ENCODE peak calls at places on chromosome 9, in ten cellular contexts. D, N, Q, Z, B, F, K, V, R and L are unnamed samples.

GRCh38 chr9:69036319-69036718 is 767 bp downstream of the FXN start:
- DNase-seq in D (no peak), N (peak; percentile 6), Q (no peak), Z (no peak), B (no peak), F (no peak), K (no peak), V (no peak), R (no peak), L (no peak)

GRCh38 chr9:78685471-78685870 is 388.5 kb downstream of the PSAT1 start:
- DNase-seq in D (no peak), N (no peak), Q (no peak), Z (no peak), B (no peak), F (peak; percentile 26), K (peak; percentile 72), V (no peak), R (no peak), L (no peak)

GRCh38 chr9:127360829-127361228 is 36.1 kb upstream of the SLC2A8 start:
- DNase-seq in D (no peak), N (no peak), Q (no peak), Z (no peak), B (no peak), F (peak; percentile 9), K (peak; percentile 78), V (no peak), R (no peak), L (no peak)

GRCh38 chr9:7150153-7150890 is 392.5 kb downstream of the KDM4C start:
- DNase-seq in D (no peak), N (peak; percentile 10), Q (no peak), Z (no peak), B (peak; percentile 35), F (no peak), K (no peak), V (no peak), R (no peak), L (no peak)

GRCh38 chr9:111301195-111301594 is 28.8 kb downstream of the OR2K2 start:
- DNase-seq in D (no peak), N (no peak), Q (no peak), Z (no peak), B (no peak), F (peak; percentile 26), K (peak; percentile 8), V (no peak), R (no peak), L (no peak)

GRCh38 chr9:18442629-18443491 is 31.1 kb upstream of the ADAMTSL1 start:
- DNase-seq in D (peak; percentile 72), N (peak; percentile 23), Q (peak; percentile 39), Z (peak; percentile 71), B (peak; percentile 12), F (peak; percentile 57), K (peak; percentile 90), V (peak; percentile 83), R (no peak), L (peak; percentile 7)

GRCh38 chr9:105244996-105245719 is 707 bp downstream of the SLC44A1 start:
- DNase-seq in D (peak; percentile 29), N (peak; percentile 32), Q (peak; percentile 36), Z (peak; percentile 34), B (peak; percentile 53), F (no peak), K (peak; percentile 61), V (peak; percentile 72), R (peak; percentile 17), L (peak; percentile 56)

GRCh38 chr9:101991926-101992325 is 253.5 kb upstream of the GRIN3A start:
- DNase-seq in D (no peak), N (no peak), Q (no peak), Z (no peak), B (no peak), F (no peak), K (no peak), V (no peak), R (no peak), L (no peak)

GRCh38 chr9:128203842-128204551 is 818 bp downstream of the DNM1 start:
- DNase-seq in D (peak; percentile 34), N (no peak), Q (no peak), Z (no peak), B (no peak), F (no peak), K (peak; percentile 72), V (no peak), R (no peak), L (peak; percentile 20)

GRCh38 chr9:125343518-125344284 is 82.1 kb downstream of the GAPVD1 start:
- DNase-seq in D (no peak), N (no peak), Q (no peak), Z (no peak), B (no peak), F (peak; percentile 63), K (peak; percentile 66), V (no peak), R (no peak), L (no peak)

GRCh38 chr9:61665330-61665751 is 475.5 kb downstream of the SPATA31A7 start:
- DNase-seq in D (no peak), N (no peak), Q (no peak), Z (no peak), B (no peak), F (no peak), K (no peak), V (no peak), R (no peak), L (no peak)

GRCh38 chr9:73643379-73644013 is 491.8 kb downstream of the ANXA1 start:
- DNase-seq in D (no peak), N (no peak), Q (no peak), Z (no peak), B (no peak), F (peak; percentile 86), K (peak; percentile 26), V (no peak), R (no peak), L (no peak)

GRCh38 chr9:91246842-91247241 is 114.9 kb downstream of the AUH start:
- DNase-seq in D (no peak), N (no peak), Q (no peak), Z (no peak), B (no peak), F (no peak), K (no peak), V (no peak), R (no peak), L (no peak)

GRCh38 chr9:4855861-4856260 is 63.1 kb downstream of the RCL1 start:
- DNase-seq in D (no peak), N (no peak), Q (no peak), Z (no peak), B (no peak), F (peak; percentile 66), K (peak; percentile 67), V (no peak), R (no peak), L (no peak)

GRCh38 chr9:123642291-123643278 is 286.6 kb downstream of the CRB2 start:
- DNase-seq in D (peak; percentile 36), N (no peak), Q (no peak), Z (peak; percentile 48), B (no peak), F (peak; percentile 10), K (peak; percentile 85), V (no peak), R (no peak), L (no peak)

GRCh38 chr9:27367175-27367798 is 70.3 kb upstream of the EQTN start:
- DNase-seq in D (no peak), N (no peak), Q (peak; percentile 57), Z (no peak), B (no peak), F (no peak), K (no peak), V (no peak), R (no peak), L (peak; percentile 47)

GRCh38 chr9:3912817-3913216 is 387.0 kb upstream of the RFX3 start:
- DNase-seq in D (no peak), N (no peak), Q (no peak), Z (no peak), B (no peak), F (peak; percentile 97), K (peak; percentile 93), V (no peak), R (no peak), L (no peak)

GRCh38 chr9:76756273-76756650 is 8.0 kb upstream of the PCA3 start:
- DNase-seq in D (no peak), N (no peak), Q (no peak), Z (no peak), B (no peak), F (no peak), K (peak; percentile 32), V (no peak), R (no peak), L (no peak)

GRCh38 chr9:137788561-137789294 is 88.9 kb upstream of the CACNA1B start:
- DNase-seq in D (no peak), N (no peak), Q (no peak), Z (no peak), B (no peak), F (no peak), K (no peak), V (no peak), R (no peak), L (no peak)

GRCh38 chr9:136808781-136809158 is 1.0 kb downstream of the RABL6 start:
- DNase-seq in D (no peak), N (no peak), Q (no peak), Z (no peak), B (no peak), F (peak; percentile 40), K (peak; percentile 42), V (no peak), R (no peak), L (no peak)

GRCh38 chr9:121735065-121735791 is 83.8 kb downstream of the DAB2IP start:
- DNase-seq in D (no peak), N (no peak), Q (peak; percentile 59), Z (no peak), B (no peak), F (peak; percentile 59), K (peak; percentile 82), V (no peak), R (no peak), L (no peak)

GRCh38 chr9:33708441-33708840 is 86.9 kb upstream of the PRSS3 start:
- DNase-seq in D (no peak), N (no peak), Q (no peak), Z (no peak), B (no peak), F (no peak), K (no peak), V (no peak), R (no peak), L (no peak)

GRCh38 chr9:136084191-136084944 is 10.7 kb downstream of the NACC2 start:
- DNase-seq in D (peak; percentile 13), N (no peak), Q (no peak), Z (no peak), B (no peak), F (no peak), K (no peak), V (no peak), R (no peak), L (no peak)

GRCh38 chr9:135907006-135907434 is 326 bp downstream of the CAMSAP1 start:
- DNase-seq in D (peak; percentile 36), N (no peak), Q (no peak), Z (no peak), B (no peak), F (no peak), K (no peak), V (no peak), R (no peak), L (no peak)

GRCh38 chr9:127754099-127754760 is 19.1 kb upstream of the TOR2A start:
- DNase-seq in D (no peak), N (no peak), Q (no peak), Z (no peak), B (no peak), F (no peak), K (peak; percentile 52), V (no peak), R (no peak), L (no peak)